ENCODE peak calls at places on chromosome 12, in four cellular contexts. One of them, this sample, is unnamed.

GRCh38 chr12:80056845-80057244 is 42.5 kb upstream of the OTOGL start:
- DNase-seq in fibroblast of lung: peak
- DNase-seq in activated CD8-positive, alpha-beta memory T cell treated with anti-CD3 and anti-CD28 coated beads, Interleukin-2, amount 50 U/mL, for 48 hours: no peak
- DNase-seq in activated gamma-delta T cell treated with anti-CD3 and anti-CD28 coated beads, Interleukin-2, amount 50 U/mL, for 16 hours: no peak
- DNase-seq in this sample: no peak

GRCh38 chr12:6360578-6361490 is 14.5 kb downstream of the SCNN1A start:
- DNase-seq in fibroblast of lung: peak
- DNase-seq in activated CD8-positive, alpha-beta memory T cell treated with anti-CD3 and anti-CD28 coated beads, Interleukin-2, amount 50 U/mL, for 48 hours: no peak
- DNase-seq in activated gamma-delta T cell treated with anti-CD3 and anti-CD28 coated beads, Interleukin-2, amount 50 U/mL, for 16 hours: no peak
- DNase-seq in this sample: no peak

GRCh38 chr12:124884587-124885438 is 21.1 kb upstream of the SCARB1 start:
- DNase-seq in fibroblast of lung: no peak
- DNase-seq in activated CD8-positive, alpha-beta memory T cell treated with anti-CD3 and anti-CD28 coated beads, Interleukin-2, amount 50 U/mL, for 48 hours: no peak
- DNase-seq in activated gamma-delta T cell treated with anti-CD3 and anti-CD28 coated beads, Interleukin-2, amount 50 U/mL, for 16 hours: no peak
- DNase-seq in this sample: no peak

GRCh38 chr12:90940872-90941499 is 14.0 kb downstream of the CCER1 start:
- DNase-seq in fibroblast of lung: peak
- DNase-seq in activated CD8-positive, alpha-beta memory T cell treated with anti-CD3 and anti-CD28 coated beads, Interleukin-2, amount 50 U/mL, for 48 hours: no peak
- DNase-seq in activated gamma-delta T cell treated with anti-CD3 and anti-CD28 coated beads, Interleukin-2, amount 50 U/mL, for 16 hours: no peak
- DNase-seq in this sample: no peak

GRCh38 chr12:107302649-107303386 is 209.5 kb upstream of the CRY1 start:
- DNase-seq in fibroblast of lung: no peak
- DNase-seq in activated CD8-positive, alpha-beta memory T cell treated with anti-CD3 and anti-CD28 coated beads, Interleukin-2, amount 50 U/mL, for 48 hours: no peak
- DNase-seq in activated gamma-delta T cell treated with anti-CD3 and anti-CD28 coated beads, Interleukin-2, amount 50 U/mL, for 16 hours: no peak
- DNase-seq in this sample: no peak

GRCh38 chr12:30047499-30048262 is 263.9 kb upstream of the TMTC1 start:
- DNase-seq in fibroblast of lung: peak
- DNase-seq in activated CD8-positive, alpha-beta memory T cell treated with anti-CD3 and anti-CD28 coated beads, Interleukin-2, amount 50 U/mL, for 48 hours: no peak
- DNase-seq in activated gamma-delta T cell treated with anti-CD3 and anti-CD28 coated beads, Interleukin-2, amount 50 U/mL, for 16 hours: no peak
- DNase-seq in this sample: no peak

GRCh38 chr12:23204933-23205778 is 580.2 kb downstream of the ETNK1 start:
- DNase-seq in fibroblast of lung: peak
- DNase-seq in activated CD8-positive, alpha-beta memory T cell treated with anti-CD3 and anti-CD28 coated beads, Interleukin-2, amount 50 U/mL, for 48 hours: no peak
- DNase-seq in activated gamma-delta T cell treated with anti-CD3 and anti-CD28 coated beads, Interleukin-2, amount 50 U/mL, for 16 hours: no peak
- DNase-seq in this sample: no peak

GRCh38 chr12:65828711-65829339 is 4.5 kb downstream of the HMGA2 start:
- DNase-seq in fibroblast of lung: peak
- DNase-seq in activated CD8-positive, alpha-beta memory T cell treated with anti-CD3 and anti-CD28 coated beads, Interleukin-2, amount 50 U/mL, for 48 hours: no peak
- DNase-seq in activated gamma-delta T cell treated with anti-CD3 and anti-CD28 coated beads, Interleukin-2, amount 50 U/mL, for 16 hours: no peak
- DNase-seq in this sample: no peak

GRCh38 chr12:38056701-38057689 is 259.6 kb upstream of the ALG10B start:
- DNase-seq in fibroblast of lung: no peak
- DNase-seq in activated CD8-positive, alpha-beta memory T cell treated with anti-CD3 and anti-CD28 coated beads, Interleukin-2, amount 50 U/mL, for 48 hours: no peak
- DNase-seq in activated gamma-delta T cell treated with anti-CD3 and anti-CD28 coated beads, Interleukin-2, amount 50 U/mL, for 16 hours: no peak
- DNase-seq in this sample: no peak

GRCh38 chr12:30826276-30826675 is 71.5 kb upstream of the CAPRIN2 start:
- DNase-seq in fibroblast of lung: no peak
- DNase-seq in activated CD8-positive, alpha-beta memory T cell treated with anti-CD3 and anti-CD28 coated beads, Interleukin-2, amount 50 U/mL, for 48 hours: no peak
- DNase-seq in activated gamma-delta T cell treated with anti-CD3 and anti-CD28 coated beads, Interleukin-2, amount 50 U/mL, for 16 hours: no peak
- DNase-seq in this sample: peak

GRCh38 chr12:101597164-101597563 is 2.4 kb downstream of the MYBPC1 start:
- DNase-seq in fibroblast of lung: no peak
- DNase-seq in activated CD8-positive, alpha-beta memory T cell treated with anti-CD3 and anti-CD28 coated beads, Interleukin-2, amount 50 U/mL, for 48 hours: no peak
- DNase-seq in activated gamma-delta T cell treated with anti-CD3 and anti-CD28 coated beads, Interleukin-2, amount 50 U/mL, for 16 hours: no peak
- DNase-seq in this sample: no peak

GRCh38 chr12:84789184-84789583 is 123.4 kb downstream of the SLC6A15 start:
- DNase-seq in fibroblast of lung: no peak
- DNase-seq in activated CD8-positive, alpha-beta memory T cell treated with anti-CD3 and anti-CD28 coated beads, Interleukin-2, amount 50 U/mL, for 48 hours: no peak
- DNase-seq in activated gamma-delta T cell treated with anti-CD3 and anti-CD28 coated beads, Interleukin-2, amount 50 U/mL, for 16 hours: no peak
- DNase-seq in this sample: no peak

GRCh38 chr12:43648636-43649035 is 96.6 kb upstream of the ADAMTS20 start:
- DNase-seq in fibroblast of lung: no peak
- DNase-seq in activated CD8-positive, alpha-beta memory T cell treated with anti-CD3 and anti-CD28 coated beads, Interleukin-2, amount 50 U/mL, for 48 hours: no peak
- DNase-seq in activated gamma-delta T cell treated with anti-CD3 and anti-CD28 coated beads, Interleukin-2, amount 50 U/mL, for 16 hours: no peak
- DNase-seq in this sample: no peak

GRCh38 chr12:189622-189962 is 24.4 kb downstream of the SLC6A12 start:
- DNase-seq in fibroblast of lung: no peak
- DNase-seq in activated CD8-positive, alpha-beta memory T cell treated with anti-CD3 and anti-CD28 coated beads, Interleukin-2, amount 50 U/mL, for 48 hours: no peak
- DNase-seq in activated gamma-delta T cell treated with anti-CD3 and anti-CD28 coated beads, Interleukin-2, amount 50 U/mL, for 16 hours: no peak
- DNase-seq in this sample: no peak

GRCh38 chr12:18576104-18576622 is 161.6 kb downstream of the PLCZ1 start:
- DNase-seq in fibroblast of lung: peak
- DNase-seq in activated CD8-positive, alpha-beta memory T cell treated with anti-CD3 and anti-CD28 coated beads, Interleukin-2, amount 50 U/mL, for 48 hours: no peak
- DNase-seq in activated gamma-delta T cell treated with anti-CD3 and anti-CD28 coated beads, Interleukin-2, amount 50 U/mL, for 16 hours: no peak
- DNase-seq in this sample: no peak

GRCh38 chr12:124514145-124514995 is 53.0 kb downstream of the NCOR2 start:
- DNase-seq in fibroblast of lung: no peak
- DNase-seq in activated CD8-positive, alpha-beta memory T cell treated with anti-CD3 and anti-CD28 coated beads, Interleukin-2, amount 50 U/mL, for 48 hours: no peak
- DNase-seq in activated gamma-delta T cell treated with anti-CD3 and anti-CD28 coated beads, Interleukin-2, amount 50 U/mL, for 16 hours: no peak
- DNase-seq in this sample: no peak

GRCh38 chr12:10067942-10068341 is 30.8 kb downstream of the CLEC1A start:
- DNase-seq in fibroblast of lung: no peak
- DNase-seq in activated CD8-positive, alpha-beta memory T cell treated with anti-CD3 and anti-CD28 coated beads, Interleukin-2, amount 50 U/mL, for 48 hours: no peak
- DNase-seq in activated gamma-delta T cell treated with anti-CD3 and anti-CD28 coated beads, Interleukin-2, amount 50 U/mL, for 16 hours: no peak
- DNase-seq in this sample: no peak

GRCh38 chr12:7158866-7159600 is 28.9 kb downstream of the CLSTN3 start:
- DNase-seq in fibroblast of lung: no peak
- DNase-seq in activated CD8-positive, alpha-beta memory T cell treated with anti-CD3 and anti-CD28 coated beads, Interleukin-2, amount 50 U/mL, for 48 hours: no peak
- DNase-seq in activated gamma-delta T cell treated with anti-CD3 and anti-CD28 coated beads, Interleukin-2, amount 50 U/mL, for 16 hours: no peak
- DNase-seq in this sample: no peak

GRCh38 chr12:14843425-14843887 is at the start of gene ART4:
- DNase-seq in fibroblast of lung: no peak
- DNase-seq in activated CD8-positive, alpha-beta memory T cell treated with anti-CD3 and anti-CD28 coated beads, Interleukin-2, amount 50 U/mL, for 48 hours: no peak
- DNase-seq in activated gamma-delta T cell treated with anti-CD3 and anti-CD28 coated beads, Interleukin-2, amount 50 U/mL, for 16 hours: no peak
- DNase-seq in this sample: no peak

GRCh38 chr12:124665516-124665915 is 98.1 kb upstream of the NCOR2 start:
- DNase-seq in fibroblast of lung: no peak
- DNase-seq in activated CD8-positive, alpha-beta memory T cell treated with anti-CD3 and anti-CD28 coated beads, Interleukin-2, amount 50 U/mL, for 48 hours: no peak
- DNase-seq in activated gamma-delta T cell treated with anti-CD3 and anti-CD28 coated beads, Interleukin-2, amount 50 U/mL, for 16 hours: no peak
- DNase-seq in this sample: no peak

GRCh38 chr12:112107728-112108447 is 695 bp downstream of the NAA25 start:
- DNase-seq in fibroblast of lung: no peak
- DNase-seq in activated CD8-positive, alpha-beta memory T cell treated with anti-CD3 and anti-CD28 coated beads, Interleukin-2, amount 50 U/mL, for 48 hours: peak
- DNase-seq in activated gamma-delta T cell treated with anti-CD3 and anti-CD28 coated beads, Interleukin-2, amount 50 U/mL, for 16 hours: no peak
- DNase-seq in this sample: peak

GRCh38 chr12:57612711-57613426 is 1.6 kb downstream of the ARHGEF25 start:
- DNase-seq in fibroblast of lung: no peak
- DNase-seq in activated CD8-positive, alpha-beta memory T cell treated with anti-CD3 and anti-CD28 coated beads, Interleukin-2, amount 50 U/mL, for 48 hours: no peak
- DNase-seq in activated gamma-delta T cell treated with anti-CD3 and anti-CD28 coated beads, Interleukin-2, amount 50 U/mL, for 16 hours: no peak
- DNase-seq in this sample: no peak

GRCh38 chr12:12379831-12380730 is 23.2 kb downstream of the BORCS5 start:
- DNase-seq in fibroblast of lung: peak
- DNase-seq in activated CD8-positive, alpha-beta memory T cell treated with anti-CD3 and anti-CD28 coated beads, Interleukin-2, amount 50 U/mL, for 48 hours: no peak
- DNase-seq in activated gamma-delta T cell treated with anti-CD3 and anti-CD28 coated beads, Interleukin-2, amount 50 U/mL, for 16 hours: peak
- DNase-seq in this sample: no peak

GRCh38 chr12:102593128-102593527 is 112.8 kb upstream of the IGF1 start:
- DNase-seq in fibroblast of lung: no peak
- DNase-seq in activated CD8-positive, alpha-beta memory T cell treated with anti-CD3 and anti-CD28 coated beads, Interleukin-2, amount 50 U/mL, for 48 hours: no peak
- DNase-seq in activated gamma-delta T cell treated with anti-CD3 and anti-CD28 coated beads, Interleukin-2, amount 50 U/mL, for 16 hours: no peak
- DNase-seq in this sample: no peak

GRCh38 chr12:102687523-102687922 is 207.2 kb upstream of the IGF1 start:
- DNase-seq in fibroblast of lung: no peak
- DNase-seq in activated CD8-positive, alpha-beta memory T cell treated with anti-CD3 and anti-CD28 coated beads, Interleukin-2, amount 50 U/mL, for 48 hours: no peak
- DNase-seq in activated gamma-delta T cell treated with anti-CD3 and anti-CD28 coated beads, Interleukin-2, amount 50 U/mL, for 16 hours: no peak
- DNase-seq in this sample: no peak

GRCh38 chr12:58026421-58026820 is 85.1 kb downstream of the ATP23 start:
- DNase-seq in fibroblast of lung: peak
- DNase-seq in activated CD8-positive, alpha-beta memory T cell treated with anti-CD3 and anti-CD28 coated beads, Interleukin-2, amount 50 U/mL, for 48 hours: no peak
- DNase-seq in activated gamma-delta T cell treated with anti-CD3 and anti-CD28 coated beads, Interleukin-2, amount 50 U/mL, for 16 hours: no peak
- DNase-seq in this sample: no peak